ENCODE peak calls at places on chromosomes 2 and 18, in four cellular contexts. G, A, B and V are unnamed samples.

GRCh38 chr2:263774-264492 is at the start of gene SH3YL1:
- DNase-seq in G (peak; percentile 87), B (no peak), A (no peak), V (no peak)

GRCh38 chr2:235534608-235535422 is 41.0 kb downstream of the AGAP1 start:
- DNase-seq in A (no peak), G (no peak), B (no peak), V (peak; percentile 1)

GRCh38 chr2:168336786-168337388 is 89.5 kb upstream of the STK39 start:
- DNase-seq in A (no peak), B (peak; percentile 75), G (peak; percentile 75), V (no peak)

GRCh38 chr18:1037766-1038165 is 133.1 kb downstream of the ADCYAP1 start:
- DNase-seq in B (no peak), G (no peak), A (no peak), V (no peak)

GRCh38 chr18:11005528-11005927 is 143.8 kb downstream of the PIEZO2 start:
- DNase-seq in A (no peak), G (peak; percentile 65), B (no peak), V (no peak)

GRCh38 chr18:73697395-73697794 is 450.2 kb downstream of the FBXO15 start:
- DNase-seq in A (no peak), G (no peak), B (no peak), V (no peak)

GRCh38 chr2:182077451-182078142 is 91.9 kb downstream of the PPP1R1C start:
- DNase-seq in B (peak; percentile 81), G (peak; percentile 28), A (no peak), V (peak; percentile 12)

GRCh38 chr18:3709166-3709565 is 259.2 kb downstream of the TGIF1 start:
- DNase-seq in G (no peak), B (no peak), A (no peak), V (no peak)

GRCh38 chr2:219289537-219290361 is 10.6 kb downstream of the DNAJB2 start:
- DNase-seq in B (no peak), G (no peak), A (no peak), V (no peak)

GRCh38 chr18:63518178-63519012 is 23.8 kb upstream of the SERPINB12 start:
- DNase-seq in B (peak; percentile 82), A (peak; percentile 49), G (peak; percentile 52), V (peak; percentile 54)